ENCODE peak calls at places on chromosomes 2 and 18, in seven cellular contexts. I, C, R, U, Q, V and K are unnamed samples.

GRCh38 chr2:16617282-16618266 is 48.1 kb downstream of the CYRIA start:
- DNase-seq in I (no peak), C (no peak), R (no peak), U (peak; percentile 51), Q (peak; percentile 68), V (no peak), K (no peak)

GRCh38 chr2:142668420-142668819 is 209.0 kb upstream of the KYNU start:
- DNase-seq in I (no peak), C (no peak), R (no peak), U (peak; percentile 32), Q (no peak), V (no peak), K (no peak)

GRCh38 chr18:13376298-13376840 is 157.8 kb downstream of the LDLRAD4 start:
- DNase-seq in I (no peak), C (peak; percentile 66), R (no peak), U (no peak), Q (no peak), V (no peak), K (no peak)

GRCh38 chr18:57998461-57998860 is 45.6 kb upstream of the NEDD4L start:
- DNase-seq in I (no peak), C (no peak), R (no peak), U (peak; percentile 84), Q (peak; percentile 12), V (no peak), K (no peak)

GRCh38 chr2:238220274-238220891 is 16.9 kb upstream of the ILKAP start:
- DNase-seq in I (no peak), C (no peak), R (no peak), U (no peak), Q (no peak), V (no peak), K (no peak)

GRCh38 chr2:9547272-9547991 is 8.2 kb downstream of the ADAM17 start:
- DNase-seq in I (no peak), C (no peak), R (no peak), U (no peak), Q (peak; percentile 95), V (no peak), K (peak; percentile 48)

GRCh38 chr2:101114815-101115214 is 36.4 kb downstream of the TBC1D8 start:
- DNase-seq in I (no peak), C (no peak), R (no peak), U (no peak), Q (no peak), V (peak; percentile 25), K (no peak)

GRCh38 chr2:69010437-69011194 is 2.4 kb upstream of the ANTXR1 start:
- DNase-seq in I (no peak), C (no peak), R (no peak), U (no peak), Q (no peak), V (no peak), K (peak; percentile 19)

GRCh38 chr2:26608557-26608956 is 32.6 kb downstream of the CIB4 start:
- DNase-seq in I (no peak), C (no peak), R (no peak), U (no peak), Q (no peak), V (no peak), K (no peak)

DNA sequence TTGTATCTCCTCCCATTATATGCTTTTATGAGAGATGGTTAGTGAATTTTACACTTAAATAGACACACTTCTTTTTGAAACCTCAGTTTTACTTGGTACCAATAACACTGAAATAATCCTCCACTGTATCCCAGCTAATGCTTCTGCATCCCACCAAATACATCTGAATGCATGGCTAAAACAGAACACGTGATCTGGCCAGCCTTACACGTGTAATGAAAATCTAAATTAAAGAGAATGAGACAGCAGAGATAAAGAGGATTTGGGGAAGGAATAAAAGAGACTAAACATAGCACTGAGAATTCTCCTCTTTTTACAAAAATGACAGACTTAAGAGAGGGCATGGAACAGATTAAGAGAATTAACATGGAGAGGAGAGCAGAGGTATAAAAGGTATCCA is 612.2 kb downstream of the NRXN1 start:
- DNase-seq in I (no peak), C (no peak), R (no peak), U (no peak), Q (no peak), V (no peak), K (no peak)
- TF ChIP-seq CTCF in I (no peak), C (no peak), R (no peak), U (no peak), Q (no peak), V (no peak), K (no peak)

GRCh38 chr18:32896781-32897547 is 124.1 kb upstream of the KLHL14 start:
- DNase-seq in I (no peak), C (no peak), R (no peak), U (no peak), Q (peak; percentile 17), V (no peak), K (no peak)

GRCh38 chr18:32891797-32892196 is 119.0 kb upstream of the KLHL14 start:
- DNase-seq in I (no peak), C (no peak), R (no peak), U (no peak), Q (peak; percentile 9), V (no peak), K (no peak)

GRCh38 chr18:32891130-32891529 is 118.3 kb upstream of the KLHL14 start:
- DNase-seq in I (no peak), C (no peak), R (no peak), U (no peak), Q (no peak), V (no peak), K (no peak)

GRCh38 chr18:32889620-32890593 is 117.1 kb upstream of the KLHL14 start:
- DNase-seq in I (no peak), C (no peak), R (no peak), U (no peak), Q (no peak), V (no peak), K (no peak)

DNA sequence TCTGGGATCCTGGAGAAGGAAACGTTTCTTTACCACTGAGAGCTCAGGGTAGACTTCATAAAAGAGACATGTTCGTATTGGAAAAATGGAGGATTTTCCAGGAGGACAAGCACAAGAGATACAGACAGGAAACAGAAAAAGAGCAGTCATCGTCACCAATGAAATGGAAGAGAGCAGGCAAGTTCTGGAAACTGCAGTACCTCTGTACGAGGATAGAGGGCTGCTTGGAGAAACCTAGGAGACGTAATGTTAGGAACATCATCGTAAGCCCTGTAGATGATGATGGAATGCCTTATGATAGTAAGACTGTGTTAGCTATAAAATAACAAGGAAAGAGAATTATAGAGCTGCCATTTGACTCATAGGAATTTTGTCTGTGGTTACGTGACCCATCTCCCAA is 121.1 kb upstream of the KLHL14 start:
- DNase-seq in I (no peak), C (no peak), R (no peak), U (no peak), Q (peak; percentile 21), V (no peak), K (no peak)
- TF ChIP-seq CTCF in I (no peak), C (no peak), R (no peak), U (no peak), Q (peak; percentile 50), V (peak; percentile 13), K (no peak)

GRCh38 chr2:129253461-129253812 is 726.0 kb upstream of the RAB6C start:
- DNase-seq in I (no peak), C (no peak), R (no peak), U (no peak), Q (no peak), V (peak; percentile 32), K (no peak)
- TF ChIP-seq CTCF in I (no peak), C (no peak), R (peak; percentile 46), U (peak; percentile 60), Q (no peak), V (peak; percentile 33), K (no peak)

DNA sequence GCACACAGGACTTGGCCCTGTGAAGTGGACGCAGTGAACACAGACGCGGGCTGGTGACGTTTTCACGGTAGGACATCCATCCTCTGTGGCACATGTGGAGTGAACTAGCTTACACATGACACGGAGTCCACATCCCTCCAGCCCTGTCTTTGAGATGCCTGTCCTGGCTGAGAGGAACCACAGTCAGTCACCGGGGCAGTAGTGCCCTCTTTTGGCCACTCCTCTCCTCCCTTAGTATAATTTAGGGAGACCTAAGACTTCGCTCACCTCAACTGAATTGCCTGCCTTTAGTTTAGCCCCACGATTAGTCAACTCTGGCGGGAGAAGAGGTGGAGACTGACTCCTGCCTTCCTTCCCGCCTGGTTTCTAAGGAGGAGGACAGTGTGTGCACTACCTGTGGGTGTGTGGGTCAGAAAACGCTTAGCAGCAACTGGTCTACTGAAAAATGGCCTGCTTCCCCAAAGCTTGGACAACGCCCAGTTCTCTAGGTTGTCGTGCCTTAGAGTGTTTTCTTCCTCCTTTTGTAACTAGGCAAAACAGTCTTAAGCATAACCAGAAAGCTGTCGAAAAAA is 70.6 kb downstream of the MBP start:
- DNase-seq in I (no peak), C (no peak), R (no peak), U (no peak), Q (peak; percentile 84), V (peak; percentile 87), K (no peak)
- TF ChIP-seq CTCF in I (no peak), C (no peak), R (peak; percentile 11), U (peak; percentile 35), Q (peak; percentile 35), V (peak; percentile 12), K (peak; percentile 22)

DNA sequence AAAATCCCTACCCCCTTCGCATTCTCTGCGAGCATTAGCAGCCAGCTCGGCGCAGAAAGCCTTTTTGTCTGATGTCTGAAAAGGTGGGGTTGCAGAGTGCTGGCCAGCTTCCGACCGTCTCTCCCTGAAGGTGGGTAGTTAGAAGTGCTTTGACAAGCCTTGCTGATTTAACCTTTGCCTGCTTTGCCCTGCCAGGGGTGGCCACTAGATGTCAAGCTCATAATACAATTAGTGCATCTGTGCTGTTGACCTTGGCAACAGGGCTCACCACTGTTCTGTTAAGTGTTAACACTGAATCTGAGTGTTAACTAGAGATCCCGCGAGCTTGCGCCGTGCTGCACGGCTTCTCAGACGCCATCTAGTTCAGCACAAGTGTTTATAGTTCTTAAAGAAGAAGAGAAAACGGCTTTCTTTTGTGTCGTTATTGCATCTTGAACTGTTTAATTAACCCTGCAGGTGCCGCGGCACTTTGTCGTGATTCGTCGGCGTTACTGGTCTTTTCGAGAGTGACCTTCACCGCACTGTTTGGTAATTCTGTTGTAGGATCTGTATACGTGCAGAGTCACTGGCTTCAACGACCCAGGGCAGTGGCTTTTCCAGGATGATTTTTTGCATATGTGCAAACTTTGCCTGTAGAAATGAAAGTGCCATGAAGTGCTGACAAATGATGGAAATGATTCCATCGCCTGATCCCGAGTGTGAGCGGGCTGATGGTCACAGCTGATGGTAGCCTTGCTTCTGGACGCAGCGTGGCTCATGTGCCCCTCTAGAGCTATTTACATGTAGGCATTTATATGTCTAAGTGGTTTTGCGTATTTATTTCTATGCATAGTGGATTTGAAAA is 5.5 kb downstream of the SALL3 start:
- DNase-seq in I (no peak), C (no peak), R (no peak), U (peak; percentile 38), Q (peak; percentile 14), V (peak; percentile 16), K (no peak)
- TF ChIP-seq CTCF in I (no peak), C (no peak), R (no peak), U (peak; percentile 74), Q (peak; percentile 29), V (peak; percentile 30), K (peak; percentile 20)